ENCODE peak calls at places on chromosome 6, in ten cellular contexts. L is kidney tubule cell; W is hypothalamus; J is stimulated activated CD4-positive, alpha-beta T cell treated with anti-CD3 and anti-CD28 coated beads, Interleukin-15, amount 100 ng/mL, for 1 hour; D is stimulated activated CD8-positive, alpha-beta memory T cell treated with anti-CD3 and anti-CD28 coated beads, Interleukin-7, amount 100 ng/mL, for 24 hours; X is GM03348; P is CD4-positive, CD25-positive, alpha-beta regulatory T cell; N is NCI-H1930; S is central memory CD4-positive, alpha-beta T cell; R is ureter. A is an unnamed sample.

GRCh38 chr6:87914637-87915395 is 132.8 kb upstream of the SPACA1 start:
- DNase-seq in R (no peak), L (peak), N (no peak), W (no peak), P (no peak), D (no peak), S (no peak), X (peak), J (no peak), A (no peak)

GRCh38 chr6:10030942-10031537 is 383.8 kb downstream of the TFAP2A start:
- DNase-seq in J (no peak), D (no peak), N (no peak), S (no peak), X (peak), P (no peak), L (peak), R (no peak), W (no peak), A (peak)

GRCh38 chr6:158058156-158058723 is 76.6 kb downstream of the SYNJ2 start:
- DNase-seq in W (no peak), X (peak), S (no peak), L (no peak), N (no peak), R (no peak), J (no peak), D (no peak), P (no peak), A (no peak)

GRCh38 chr6:149013932-149014331 is 267.1 kb downstream of the UST start:
- DNase-seq in L (no peak), P (no peak), D (no peak), S (no peak), W (no peak), J (no peak), N (no peak), X (no peak), R (no peak), A (no peak)

GRCh38 chr6:140992678-140993077 is 1140.0 kb upstream of the GJE1 start:
- DNase-seq in X (no peak), J (no peak), S (no peak), D (no peak), L (no peak), W (no peak), R (no peak), N (no peak), P (no peak), A (no peak)

GRCh38 chr6:119096683-119097310 is 18.3 kb upstream of the FAM184A start:
- DNase-seq in R (peak), W (no peak), S (no peak), D (no peak), N (no peak), J (no peak), L (no peak), P (no peak), X (no peak), A (no peak)

GRCh38 chr6:55528624-55529023 is 50.4 kb downstream of the HMGCLL1 start:
- DNase-seq in D (no peak), S (no peak), R (no peak), L (peak), X (no peak), P (no peak), N (no peak), W (no peak), J (no peak), A (peak)

GRCh38 chr6:135451617-135452190 is 45.8 kb downstream of the AHI1 start:
- DNase-seq in N (no peak), J (no peak), P (peak), S (peak), R (no peak), L (peak), W (no peak), D (no peak), X (peak), A (peak)

GRCh38 chr6:68473433-68474210 is 161.5 kb upstream of the ADGRB3 start:
- DNase-seq in W (no peak), S (no peak), J (no peak), D (no peak), N (no peak), R (no peak), L (peak), X (no peak), P (no peak), A (no peak)

GRCh38 chr6:106396426-106397220 is 36.1 kb downstream of the CRYBG1 start:
- DNase-seq in D (no peak), L (no peak), X (no peak), S (no peak), W (no peak), N (no peak), J (no peak), R (no peak), P (no peak), A (no peak)

GRCh38 chr6:120938876-120939231 is 395.4 kb downstream of the TBC1D32 start:
- DNase-seq in R (no peak), L (no peak), W (no peak), N (no peak), S (no peak), D (no peak), J (no peak), X (no peak), P (no peak), A (no peak)

GRCh38 chr6:168060521-168060931 is 18.5 kb downstream of the FRMD1 start:
- DNase-seq in W (no peak), D (no peak), X (peak), J (no peak), R (peak), P (no peak), N (peak), S (no peak), L (peak), A (peak)

GRCh38 chr6:95413789-95414188 is 163.5 kb upstream of the MANEA start:
- DNase-seq in R (no peak), W (no peak), S (no peak), J (no peak), X (no peak), N (no peak), P (no peak), L (no peak), D (no peak), A (no peak)

GRCh38 chr6:146301760-146302159 is 241.9 kb upstream of the RAB32 start:
- DNase-seq in X (no peak), L (no peak), D (no peak), R (no peak), W (no peak), J (no peak), N (no peak), S (no peak), P (no peak), A (no peak)

GRCh38 chr6:134468633-134469032 is 150.7 kb upstream of the SGK1 start:
- DNase-seq in L (no peak), P (no peak), N (no peak), J (no peak), D (no peak), R (no peak), S (no peak), W (no peak), X (no peak), A (no peak)

GRCh38 chr6:39770476-39770875 is 21.7 kb upstream of the DAAM2 start:
- DNase-seq in X (no peak), J (no peak), L (no peak), D (no peak), P (no peak), N (no peak), W (no peak), S (no peak), R (no peak), A (no peak)

GRCh38 chr6:119078449-119079287 is at the start of gene FAM184A:
- DNase-seq in S (peak), L (peak), N (peak), J (peak), W (peak), P (peak), X (peak), D (peak), R (peak), A (peak)

GRCh38 chr6:53250137-53250760 is 98.5 kb downstream of the ELOVL5 start:
- DNase-seq in N (no peak), X (no peak), W (no peak), P (no peak), S (no peak), J (no peak), R (no peak), D (no peak), L (peak), A (peak)

GRCh38 chr6:169188051-169188863 is 65.4 kb downstream of the THBS2 start:
- DNase-seq in N (no peak), P (no peak), X (peak), L (peak), D (no peak), R (no peak), J (no peak), S (no peak), W (no peak), A (peak)

GRCh38 chr6:112457891-112458290 is 110.8 kb downstream of the RFPL4B start:
- DNase-seq in W (no peak), P (no peak), S (no peak), R (no peak), N (no peak), J (no peak), X (no peak), L (no peak), D (no peak), A (no peak)

GRCh38 chr6:167113047-167113446 is 9.8 kb upstream of the CCR6 start:
- DNase-seq in D (no peak), L (no peak), X (no peak), W (no peak), S (no peak), J (no peak), N (no peak), P (no peak), R (no peak), A (no peak)

GRCh38 chr6:170082531-170083187 is 208.2 kb downstream of the DLL1 start:
- DNase-seq in R (no peak), X (no peak), W (no peak), D (no peak), J (no peak), L (peak), P (no peak), N (no peak), S (no peak), A (no peak)

GRCh38 chr6:143884161-143884560 is 19.9 kb downstream of the ZC2HC1B start:
- DNase-seq in P (no peak), X (peak), J (no peak), L (no peak), N (no peak), W (no peak), S (no peak), R (no peak), D (no peak), A (no peak)

GRCh38 chr6:79630883-79631799 is at the start of gene SH3BGRL2:
- DNase-seq in N (peak), W (peak), R (peak), D (no peak), S (no peak), P (no peak), J (no peak), L (peak), X (peak), A (peak)

GRCh38 chr6:26026833-26027490 is 60.3 kb upstream of the HFE start:
- DNase-seq in J (peak), N (peak), D (no peak), P (peak), W (peak), S (peak), R (peak), X (peak), L (peak), A (peak)

GRCh38 chr6:25387483-25387882 is 108.3 kb downstream of the CARMIL1 start:
- DNase-seq in X (no peak), J (no peak), W (no peak), P (no peak), D (no peak), L (no peak), R (no peak), S (no peak), N (no peak), A (no peak)

GRCh38 chr6:28683945-28684538 is 158.4 kb downstream of the GPX5 start:
- DNase-seq in D (no peak), N (peak), J (no peak), R (no peak), X (peak), L (peak), W (no peak), S (peak), P (peak), A (peak)

GRCh38 chr6:156762547-156762946 is 14.6 kb upstream of the ARID1B start:
- DNase-seq in J (no peak), W (no peak), P (no peak), S (no peak), N (no peak), R (no peak), X (no peak), D (no peak), L (no peak), A (no peak)

GRCh38 chr6:25360611-25361010 is 81.4 kb downstream of the CARMIL1 start:
- DNase-seq in L (peak), R (no peak), W (no peak), X (peak), J (no peak), D (no peak), N (no peak), S (no peak), P (no peak), A (no peak)

GRCh38 chr6:31776563-31776960 is 566 bp downstream of the VWA7 start:
- DNase-seq in J (no peak), R (no peak), L (no peak), D (no peak), N (no peak), W (no peak), P (no peak), X (no peak), S (no peak), A (no peak)